ENCODE peak calls at places on chromosomes 6 and 20, in five cellular contexts. E is cardiac septum; O is H54; X is stimulated activated CD4-positive, alpha-beta T cell treated with anti-CD3 and anti-CD28 coated beads, Interleukin-15, amount 100 ng/mL, for 24 hours; L is NAMALWA. I is an unnamed sample.

GRCh38 chr20:45311589-45312211 is 3.6 kb upstream of the MATN4 start:
- DNase-seq in O (peak), L (peak), X (peak), E (no peak), I (no peak)

GRCh38 chr6:108592371-108593337 is 31.9 kb downstream of the FOXO3 start:
- DNase-seq in O (no peak), X (peak), L (peak), E (no peak), I (no peak)

GRCh38 chr20:59137532-59137931 is 26.1 kb upstream of the ZNF831 start:
- DNase-seq in X (no peak), E (peak), L (no peak), O (no peak), I (no peak)

GRCh38 chr6:32178547-32179440 is 589 bp downstream of the RNF5 start:
- DNase-seq in X (no peak), L (peak), O (no peak), E (no peak), I (no peak)

GRCh38 chr20:63155266-63156165 is 60.4 kb downstream of the YTHDF1 start:
- DNase-seq in L (no peak), O (no peak), E (no peak), X (no peak), I (no peak)

GRCh38 chr6:87590989-87591388 is 1.1 kb downstream of the ORC3 start:
- DNase-seq in E (no peak), O (no peak), L (no peak), X (no peak), I (no peak)

GRCh38 chr6:110971458-110971857 is 10.4 kb upstream of the RPF2 start:
- DNase-seq in E (no peak), X (no peak), L (no peak), O (no peak), I (no peak)

GRCh38 chr6:93586316-93586715 is 167.0 kb upstream of the EPHA7 start:
- DNase-seq in L (no peak), O (no peak), X (no peak), E (no peak), I (no peak)

GRCh38 chr6:31042801-31043200 is 32.5 kb downstream of the MUC22 start:
- DNase-seq in X (peak), O (no peak), E (no peak), L (peak), I (no peak)

GRCh38 chr6:165762876-165763275 is 99.8 kb upstream of the PDE10A start:
- DNase-seq in O (no peak), X (no peak), L (no peak), E (no peak), I (no peak)

GRCh38 chr20:35663813-35664543 is 722 bp downstream of the CPNE1 start:
- DNase-seq in E (peak), X (peak), L (peak), O (peak), I (no peak)

GRCh38 chr6:156828280-156828703 is 51.1 kb downstream of the ARID1B start:
- DNase-seq in E (no peak), X (peak), L (no peak), O (peak), I (no peak)

GRCh38 chr6:67221226-67221625 is 1413.9 kb upstream of the ADGRB3 start:
- DNase-seq in O (no peak), X (no peak), E (no peak), L (no peak), I (no peak)

GRCh38 chr20:58542411-58543095 is 27.4 kb upstream of the APCDD1L start:
- DNase-seq in O (no peak), L (no peak), E (no peak), X (peak), I (no peak)

GRCh38 chr6:53300656-53301551 is 47.8 kb downstream of the ELOVL5 start:
- DNase-seq in E (no peak), O (peak), L (no peak), X (no peak), I (no peak)

GRCh38 chr6:134822920-134823430 is 126.9 kb downstream of the ALDH8A1 start:
- DNase-seq in X (peak), E (no peak), L (peak), O (peak), I (no peak)

GRCh38 chr6:161301338-161301737 is 27.5 kb upstream of the AGPAT4 start:
- DNase-seq in X (no peak), O (no peak), L (no peak), E (no peak), I (no peak)

GRCh38 chr20:19720991-19721390 is 37.1 kb upstream of the RIN2 start:
- DNase-seq in X (no peak), L (no peak), O (no peak), E (no peak), I (no peak)

GRCh38 chr6:163404825-163405265 is 9.7 kb upstream of the QKI start:
- DNase-seq in L (no peak), E (no peak), X (no peak), O (no peak), I (no peak)

GRCh38 chr20:3071610-3072529 is at the start of gene OXT:
- DNase-seq in X (peak), E (no peak), O (no peak), L (no peak), I (no peak)

GRCh38 chr20:18513208-18513607 is 5.5 kb downstream of the SEC23B start:
- DNase-seq in O (no peak), L (no peak), E (no peak), X (no peak), I (no peak)

GRCh38 chr6:45472383-45472782 is 94.6 kb upstream of the SUPT3H start:
- DNase-seq in O (no peak), L (no peak), X (no peak), E (no peak), I (no peak)

GRCh38 chr6:42555477-42556457 is 8.1 kb upstream of the UBR2 start:
- DNase-seq in E (no peak), O (no peak), L (peak), X (no peak), I (no peak)

GRCh38 chr6:154241570-154241969 is 115.0 kb downstream of the IPCEF1 start:
- DNase-seq in E (no peak), X (no peak), O (no peak), L (no peak), I (no peak)

GRCh38 chr6:39688494-39688893 is 36.7 kb downstream of the KIF6 start:
- DNase-seq in L (no peak), X (no peak), O (no peak), E (no peak), I (no peak)

GRCh38 chr6:161349886-161350285 is 76.0 kb upstream of the AGPAT4 start:
- DNase-seq in E (no peak), X (no peak), L (no peak), O (no peak), I (no peak)

GRCh38 chr20:32539817-32540675 is 45.1 kb downstream of the NOL4L start:
- DNase-seq in O (no peak), X (peak), L (peak), E (no peak), I (no peak)

GRCh38 chr20:20971810-20972209 is 134.3 kb downstream of the LINC00237 start:
- DNase-seq in X (no peak), E (no peak), O (no peak), L (no peak), I (no peak)

GRCh38 chr6:138240476-138241245 is 22.4 kb upstream of the PBOV1 start:
- DNase-seq in E (no peak), L (no peak), O (no peak), X (no peak), I (no peak)

GRCh38 chr20:17758010-17758409 is 58.2 kb downstream of the BANF2 start:
- DNase-seq in E (no peak), L (no peak), O (no peak), X (no peak), I (no peak)

GRCh38 chr6:53464942-53465460 is 79.9 kb downstream of the GCLC start:
- DNase-seq in O (no peak), L (no peak), X (no peak), E (no peak), I (no peak)

GRCh38 chr20:4109307-4109564 is 93.9 kb upstream of the RNF24 start:
- DNase-seq in L (no peak), X (no peak), E (no peak), O (no peak), I (no peak)

GRCh38 chr6:135244805-135245204 is 63.7 kb downstream of the MYB start:
- DNase-seq in O (no peak), L (no peak), X (no peak), E (no peak), I (no peak)

GRCh38 chr6:148888853-148889252 is 142.0 kb downstream of the UST start:
- DNase-seq in O (no peak), E (no peak), L (no peak), X (no peak), I (no peak)

GRCh38 chr6:28530777-28531176 is 5.1 kb downstream of the GPX5 start:
- DNase-seq in L (no peak), E (no peak), O (no peak), X (no peak), I (no peak)

GRCh38 chr6:11357285-11357684 is 124.8 kb upstream of the NEDD9 start:
- DNase-seq in X (no peak), O (no peak), E (no peak), L (no peak), I (no peak)

GRCh38 chr20:47610247-47610944 is 108.7 kb downstream of the NCOA3 start:
- DNase-seq in O (peak), L (no peak), X (peak), E (no peak), I (no peak)

GRCh38 chr6:35142578-35142977 is 1.4 kb upstream of the TCP11 start:
- DNase-seq in X (no peak), E (no peak), L (no peak), O (no peak), I (no peak)

I was measured in mesenteric fat pad.